ENCODE peak calls at places on chromosomes 4 and X, in four cellular contexts. L is AG09319, S is EH, U is B cell. C is an unnamed sample.

GRCh38 chr4:118989098-118990080 is 100.7 kb downstream of the SYNPO2 start:
- DNase-seq in L (peak), S (peak), U (no peak), C (no peak)

GRCh38 chrX:47578692-47579091 is 3.5 kb upstream of the TIMP1 start:
- DNase-seq in L (no peak), S (no peak), U (no peak), C (peak)

GRCh38 chr4:3451956-3452355 is 10.2 kb downstream of the HGFAC start:
- DNase-seq in S (peak), L (peak), U (no peak), C (no peak)

GRCh38 chr4:6050551-6050950 is 32.3 kb upstream of the C4orf50 start:
- DNase-seq in S (no peak), L (no peak), U (no peak), C (no peak)

GRCh38 chr4:37948542-37948941 is 11.7 kb upstream of the PTTG2 start:
- DNase-seq in L (no peak), U (no peak), S (no peak), C (no peak)

GRCh38 chrX:37993857-37994619 is 12.3 kb upstream of the SYTL5 start:
- DNase-seq in L (no peak), U (peak), S (no peak), C (peak)

GRCh38 chr4:163895369-163896005 is 401.0 kb downstream of the TMA16 start:
- DNase-seq in S (no peak), L (no peak), U (no peak), C (no peak)

GRCh38 chr4:48340276-48340904 is 939 bp upstream of the SLAIN2 start:
- DNase-seq in L (no peak), U (no peak), S (peak), C (no peak)

GRCh38 chr4:174340714-174341113 is 57.0 kb downstream of the CEP44 start:
- DNase-seq in S (peak), U (no peak), L (no peak), C (no peak)

GRCh38 chr4:132275583-132276121 is 873.4 kb upstream of the PCDH10 start:
- DNase-seq in S (no peak), L (no peak), U (no peak), C (no peak)

GRCh38 chr4:137390141-137390540 is 142.2 kb downstream of the PCDH18 start:
- DNase-seq in S (peak), L (no peak), U (no peak), C (no peak)

GRCh38 chr4:137660211-137660610 is 127.9 kb upstream of the PCDH18 start:
- DNase-seq in U (no peak), S (peak), L (no peak), C (no peak)

GRCh38 chr4:163175971-163176958 is 9.6 kb upstream of the NAF1 start:
- DNase-seq in L (no peak), U (no peak), S (no peak), C (no peak)

GRCh38 chr4:1991596-1992434 is 17.0 kb downstream of the NELFA start:
- DNase-seq in U (no peak), S (no peak), L (no peak), C (no peak)

GRCh38 chrX:39730671-39731389 is 366.9 kb downstream of the BCOR start:
- DNase-seq in L (no peak), U (peak), S (peak), C (peak)

GRCh38 chrX:53284684-53285447 is 3.5 kb upstream of the IQSEC2 start:
- DNase-seq in U (peak), L (no peak), S (peak), C (peak)

GRCh38 chr4:137960371-137961050 is 281.6 kb downstream of the SLC7A11 start:
- DNase-seq in L (peak), U (no peak), S (peak), C (no peak)

GRCh38 chr4:76723916-76724315 is 174.0 kb downstream of the SOWAHB start:
- DNase-seq in L (peak), S (peak), U (no peak), C (no peak)

GRCh38 chrX:72271812-72272211 is 5.2 kb downstream of the RPS4X start:
- DNase-seq in U (no peak), L (no peak), S (no peak), C (no peak)

GRCh38 chr4:126174627-126175026 is 859.9 kb downstream of the FAT4 start:
- DNase-seq in S (no peak), L (no peak), U (no peak), C (no peak)

GRCh38 chr4:143514432-143514831 is 930 bp downstream of the SMARCA5 start:
- DNase-seq in U (no peak), S (peak), L (no peak), C (no peak)

GRCh38 chrX:65879977-65880799 is 159.7 kb downstream of the VSIG4 start:
- DNase-seq in U (no peak), L (no peak), S (no peak), C (no peak)

GRCh38 chr4:185040523-185040922 is 22.2 kb downstream of the HELT start:
- DNase-seq in S (no peak), U (no peak), L (no peak), C (no peak)

GRCh38 chrX:153032397-153033118 is 23.7 kb upstream of the PNMA3 start:
- DNase-seq in U (peak), L (no peak), S (peak), C (peak)

GRCh38 chrX:101287402-101287801 is 3.7 kb downstream of the TAF7L start:
- DNase-seq in S (peak), U (peak), L (no peak), C (peak)